ENCODE peak calls at places on chromosomes 5 and 9, in eight cellular contexts. Z is activated CD4-positive, alpha-beta T cell treated with anti-CD3 and anti-CD28 coated beads, Interleukin-2, amount 10 ng/mL, durations not matched to agents 7 days and 5 days; W is HuH-7; C is aorta; I is ecto neural progenitor cell; A is cardiac muscle cell; B is sigmoid colon; M is SJSA1. O is an unnamed sample.
A peak's percentile ranks its signal among the peaks of the same experiment; 100 is the strongest.

GRCh38 chr5:58905944-58906343 is 323.1 kb downstream of the RAB3C start:
- DNase-seq in Z (no peak), W (no peak), C (no peak), I (no peak), A (no peak), B (no peak), M (no peak), O (no peak)

GRCh38 chr5:59020611-59021285 is 437.9 kb downstream of the RAB3C start:
- DNase-seq in Z (no peak), W (no peak), C (no peak), I (no peak), A (no peak), B (no peak), M (no peak), O (no peak)

GRCh38 chr9:16960084-16960483 is 89.6 kb upstream of the BNC2 start:
- DNase-seq in Z (no peak), W (no peak), C (no peak), I (no peak), A (no peak), B (no peak), M (no peak), O (no peak)

GRCh38 chr9:99506781-99507305 is 284.8 kb downstream of the SEC61B start:
- DNase-seq in Z (no peak), W (no peak), C (no peak), I (no peak), A (no peak), B (no peak), M (no peak), O (no peak)

GRCh38 chr9:34986541-34987047 is 3.0 kb upstream of the DNAJB5 start:
- DNase-seq in Z (peak; percentile 45), W (no peak), C (peak; percentile 70), I (peak; percentile 71), A (no peak), B (no peak), M (no peak), O (no peak)

GRCh38 chr5:126492939-126493338 is 69.7 kb downstream of the GRAMD2B start:
- DNase-seq in Z (no peak), W (no peak), C (no peak), I (no peak), A (no peak), B (no peak), M (no peak), O (peak; percentile 51)

GRCh38 chr9:99660191-99660636 is 161.5 kb upstream of the NR4A3 start:
- DNase-seq in Z (no peak), W (no peak), C (peak; percentile 51), I (no peak), A (no peak), B (no peak), M (no peak), O (no peak)

GRCh38 chr5:177535125-177535524 is 18.4 kb upstream of the DDX41 start:
- DNase-seq in Z (no peak), W (no peak), C (no peak), I (no peak), A (no peak), B (peak; percentile 49), M (no peak), O (no peak)

GRCh38 chr9:112299514-112299913 is 33.9 kb downstream of the PTBP3 start:
- DNase-seq in Z (no peak), W (no peak), C (no peak), I (no peak), A (no peak), B (no peak), M (no peak), O (no peak)

GRCh38 chr9:131645078-131645776 is 94.6 kb downstream of the RAPGEF1 start:
- DNase-seq in Z (no peak), W (no peak), C (no peak), I (no peak), A (peak; percentile 84), B (no peak), M (no peak), O (no peak)

GRCh38 chr5:10611290-10611689 is 47.4 kb downstream of the ANKRD33B start:
- DNase-seq in Z (no peak), W (no peak), C (no peak), I (peak; percentile 12), A (no peak), B (no peak), M (no peak), O (no peak)

GRCh38 chr5:65066385-65066784 is 297.7 kb downstream of the CWC27 start:
- DNase-seq in Z (no peak), W (no peak), C (no peak), I (no peak), A (no peak), B (no peak), M (no peak), O (no peak)

GRCh38 chr9:84851935-84852585 is 182.5 kb downstream of the NTRK2 start:
- DNase-seq in Z (no peak), W (no peak), C (peak; percentile 70), I (peak; percentile 59), A (no peak), B (no peak), M (peak; percentile 52), O (no peak)

GRCh38 chr5:115379622-115380344 is 83.3 kb upstream of the CCDC112 start:
- DNase-seq in Z (peak; percentile 35), W (no peak), C (no peak), I (no peak), A (no peak), B (no peak), M (no peak), O (no peak)

GRCh38 chr5:135437796-135438560 is 9.2 kb downstream of the DCANP1 start:
- DNase-seq in Z (no peak), W (no peak), C (peak; percentile 87), I (peak; percentile 46), A (no peak), B (peak; percentile 90), M (no peak), O (no peak)

GRCh38 chr5:143402464-143403356 is 776 bp downstream of the NR3C1 start:
- DNase-seq in Z (peak; percentile 63), W (no peak), C (peak; percentile 81), I (peak; percentile 72), A (peak; percentile 65), B (peak; percentile 85), M (peak; percentile 71), O (peak; percentile 49)

GRCh38 chr9:34690983-34691382 is at the start of gene CCL19:
- DNase-seq in Z (no peak), W (no peak), C (no peak), I (no peak), A (no peak), B (peak; percentile 46), M (no peak), O (no peak)

GRCh38 chr9:36316629-36317317 is 58.5 kb upstream of the GNE start:
- DNase-seq in Z (no peak), W (no peak), C (no peak), I (no peak), A (no peak), B (no peak), M (no peak), O (peak; percentile 52)

GRCh38 chr9:89446440-89447310 is 51.2 kb downstream of the SEMA4D start:
- DNase-seq in Z (no peak), W (no peak), C (peak; percentile 37), I (no peak), A (no peak), B (no peak), M (no peak), O (no peak)

GRCh38 chr5:115816226-115817042 is at the start of gene CDO1:
- DNase-seq in Z (peak; percentile 19), W (peak; percentile 29), C (peak; percentile 77), I (peak; percentile 83), A (peak; percentile 75), B (peak; percentile 71), M (peak; percentile 74), O (no peak)

GRCh38 chr9:94086468-94086867 is 2.2 kb downstream of the PTPDC1 start:
- DNase-seq in Z (no peak), W (no peak), C (no peak), I (no peak), A (no peak), B (no peak), M (no peak), O (no peak)

GRCh38 chr5:6246820-6247437 is 131.4 kb downstream of the MED10 start:
- DNase-seq in Z (no peak), W (no peak), C (no peak), I (no peak), A (no peak), B (no peak), M (peak; percentile 50), O (no peak)

GRCh38 chr5:78504726-78505431 is 143.7 kb downstream of the LHFPL2 start:
- DNase-seq in Z (no peak), W (no peak), C (peak; percentile 92), I (no peak), A (peak; percentile 45), B (peak; percentile 96), M (peak; percentile 72), O (peak; percentile 91)

GRCh38 chr5:173268750-173269580 is 34.0 kb upstream of the NKX2-5 start:
- DNase-seq in Z (no peak), W (no peak), C (no peak), I (peak; percentile 52), A (peak; percentile 43), B (no peak), M (no peak), O (no peak)

GRCh38 chr5:17367256-17367845 is 130.7 kb upstream of the TAF11L2 start:
- DNase-seq in Z (no peak), W (no peak), C (no peak), I (no peak), A (no peak), B (no peak), M (no peak), O (no peak)

O was measured in Caco-2.